ENCODE peak calls at places on chromosome 16, in six cellular contexts. K is mucosa of descending colon, W is fibroblast of the aortic adventitia, F is lung, J is BJ, X is tibial artery. D is an unnamed sample.

GRCh38 chr16:71540-72341 is 690 bp downstream of the RHBDF1 start:
- DNase-seq in K (peak; percentile 75), W (peak; percentile 68), F (peak; percentile 75), J (no peak), X (peak; percentile 93), D (peak; percentile 83)

GRCh38 chr16:13113786-13114185 is 212.4 kb downstream of the SHISA9 start:
- DNase-seq in K (no peak), W (no peak), F (no peak), J (no peak), X (no peak), D (no peak)

GRCh38 chr16:90018297-90019200 is 707 bp downstream of the DBNDD1 start:
- DNase-seq in K (peak; percentile 46), W (no peak), F (no peak), J (no peak), X (no peak), D (no peak)

GRCh38 chr16:87311387-87311786 is 5.8 kb downstream of the C16orf95 start:
- DNase-seq in K (no peak), W (no peak), F (no peak), J (no peak), X (no peak), D (no peak)

GRCh38 chr16:11980167-11980844 is 3.8 kb downstream of the SNX29 start:
- DNase-seq in K (no peak), W (no peak), F (no peak), J (no peak), X (no peak), D (no peak)

GRCh38 chr16:2213817-2214720 is 571 bp downstream of the PGP start:
- DNase-seq in K (no peak), W (no peak), F (no peak), J (no peak), X (no peak), D (peak; percentile 14)

GRCh38 chr16:81798311-81799137 is 19.4 kb downstream of the PLCG2 start:
- DNase-seq in K (no peak), W (no peak), F (no peak), J (no peak), X (no peak), D (no peak)

GRCh38 chr16:83689385-83689831 is 118.4 kb upstream of the HSBP1 start:
- DNase-seq in K (no peak), W (peak; percentile 94), F (no peak), J (peak; percentile 95), X (no peak), D (peak; percentile 94)

GRCh38 chr16:1715220-1715619 is 9.2 kb downstream of the MAPK8IP3 start:
- DNase-seq in K (no peak), W (no peak), F (no peak), J (no peak), X (no peak), D (no peak)

GRCh38 chr16:24482681-24483202 is 56.6 kb upstream of the RBBP6 start:
- DNase-seq in K (no peak), W (no peak), F (no peak), J (no peak), X (no peak), D (no peak)

GRCh38 chr16:56771558-56772279 is 41.8 kb downstream of the NUP93 start:
- DNase-seq in K (no peak), W (no peak), F (no peak), J (no peak), X (no peak), D (peak; percentile 42)

GRCh38 chr16:56773531-56773930 is 43.6 kb downstream of the NUP93 start:
- DNase-seq in K (no peak), W (no peak), F (no peak), J (no peak), X (no peak), D (no peak)

GRCh38 chr16:56774009-56774408 is 44.1 kb downstream of the NUP93 start:
- DNase-seq in K (no peak), W (no peak), F (no peak), J (no peak), X (no peak), D (no peak)

GRCh38 chr16:56767018-56767417 is 37.1 kb downstream of the NUP93 start:
- DNase-seq in K (no peak), W (no peak), F (no peak), J (no peak), X (no peak), D (no peak)

DNA sequence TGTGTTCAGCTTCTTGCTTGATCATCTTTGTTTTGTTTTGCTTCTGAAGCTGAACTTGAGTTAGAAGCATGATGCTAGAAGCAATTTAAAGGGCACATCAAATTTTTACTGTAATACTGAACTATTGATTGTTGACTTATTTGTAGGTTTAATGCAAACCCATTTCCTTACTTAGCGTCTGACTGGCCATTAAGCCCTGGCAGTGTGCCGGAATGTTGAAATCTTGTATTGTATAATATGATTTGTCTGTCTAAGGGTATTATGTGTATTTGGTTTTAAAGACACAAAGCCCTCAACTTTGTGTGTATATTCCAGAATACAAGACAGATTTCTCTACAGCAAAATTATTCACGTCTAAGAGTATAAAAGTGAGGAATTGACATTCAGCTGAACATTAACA is 39.7 kb downstream of the NUP93 start:
- DNase-seq in K (no peak), W (no peak), F (peak; percentile 36), J (no peak), X (no peak), D (peak; percentile 34)
- H3K4me3 ChIP-seq in K (no peak overlapping the region), W (no peak overlapping the region), F (no peak overlapping the region), J (no peak overlapping the region), X (no peak overlapping the region), D (no peak overlapping the region)

GRCh38 chr16:72932050-72932449 is 115.9 kb downstream of the ZFHX3 start:
- DNase-seq in K (no peak), W (no peak), F (no peak), J (no peak), X (no peak), D (peak; percentile 27)
- TF ChIP-seq CTCF in K (no peak), W (no peak), F (no peak), J (no peak), X (no peak), D (no peak)

GRCh38 chr16:67326115-67326471 is 448 bp downstream of the KCTD19 start:
- DNase-seq in K (no peak), W (no peak), F (no peak), J (no peak), X (no peak), D (no peak)

GRCh38 chr16:67329901-67330300 is 3.3 kb downstream of the LRRC36 start:
- DNase-seq in K (no peak), W (no peak), F (no peak), J (no peak), X (no peak), D (no peak)

GRCh38 chr16:67327774-67328173 is 1.2 kb downstream of the LRRC36 start:
- DNase-seq in K (no peak), W (no peak), F (no peak), J (no peak), X (no peak), D (no peak)

GRCh38 chr16:67326472-67327309 is at the start of the genes KCTD19 and LRRC36:
- DNase-seq in K (peak; percentile 86), W (no peak), F (peak; percentile 79), J (no peak), X (peak; percentile 69), D (peak; percentile 37)
- H3K4me3 ChIP-seq in K (no peak within 1 kb of the TSS), W (peak within 1 kb of the TSS; percentile 55), F (peak within 1 kb of the TSS; percentile 22), J (peak within 1 kb of the TSS; percentile 48), X (peak within 1 kb of the TSS; percentile 34), D (peak within 1 kb of the TSS; percentile 63)

GRCh38 chr16:30956601-30957455 is 726 bp upstream of the SETD1A start:
- DNase-seq in K (peak; percentile 90), W (peak; percentile 84), F (peak; percentile 87), J (no peak), X (peak; percentile 91), D (peak; percentile 89)
- TF ChIP-seq CTCF in K (no peak), W (peak; percentile 32), F (peak; percentile 11), J (peak; percentile 59), X (no peak), D (peak; percentile 32)

D was measured in fibroblast of villous mesenchyme.